ENCODE peak calls at places on chromosomes 1 and 21, in seven cellular contexts. Y, B, N, F, G, T and P are unnamed samples.

GRCh38 chr1:31663622-31664452 is 19.2 kb upstream of the PEF1 start:
- DNase-seq in F (peak), B (peak), N (peak), Y (peak), G (peak), T (peak), P (no peak)

GRCh38 chr1:32142446-32143301 is 34.8 kb downstream of the KPNA6 start:
- DNase-seq in N (no peak), F (no peak), G (no peak), T (peak), Y (peak), B (peak), P (peak)

GRCh38 chr1:30920827-30921226 is 12.3 kb upstream of the SDC3 start:
- DNase-seq in Y (no peak), G (no peak), T (no peak), F (no peak), N (no peak), B (no peak), P (peak)

GRCh38 chr1:172870901-172871606 is 179.7 kb downstream of the TNFSF18 start:
- DNase-seq in N (no peak), F (no peak), B (no peak), T (no peak), Y (no peak), G (peak), P (peak)

GRCh38 chr21:43307677-43308070 is 119.3 kb downstream of the SIK1 start:
- DNase-seq in T (no peak), N (no peak), B (no peak), G (no peak), F (no peak), Y (no peak), P (no peak)

GRCh38 chr1:103576065-103576464 is 4.7 kb downstream of the AMY2B start:
- DNase-seq in F (no peak), Y (no peak), N (no peak), B (no peak), G (peak), T (no peak), P (no peak)

GRCh38 chr1:16048573-16049189 is 5.1 kb downstream of the CLCNKB start:
- DNase-seq in F (peak), Y (peak), G (no peak), N (peak), T (peak), B (peak), P (no peak)

GRCh38 chr1:214523124-214523824 is 28.1 kb downstream of the PTPN14 start:
- DNase-seq in G (no peak), N (no peak), T (no peak), Y (no peak), B (no peak), F (no peak), P (no peak)

GRCh38 chr1:117587479-117588356 is 18.1 kb upstream of the TENT5C start:
- DNase-seq in N (no peak), G (no peak), B (no peak), Y (no peak), F (no peak), T (no peak), P (no peak)

GRCh38 chr1:179002552-179003345 is 22.9 kb upstream of the FAM20B start:
- DNase-seq in B (peak), F (peak), N (peak), G (peak), Y (peak), T (peak), P (peak)

GRCh38 chr1:150212070-150212469 is 23.8 kb downstream of the ANP32E start:
- DNase-seq in F (no peak), T (no peak), G (no peak), B (no peak), Y (no peak), N (no peak), P (no peak)

GRCh38 chr1:66571789-66572188 is 37.8 kb downstream of the SGIP1 start:
- DNase-seq in F (no peak), Y (no peak), G (no peak), B (no peak), T (no peak), N (no peak), P (peak)

GRCh38 chr1:160521554-160521953 is 1.5 kb downstream of the SLAMF6 start:
- DNase-seq in T (peak), B (no peak), F (no peak), N (no peak), Y (no peak), G (no peak), P (no peak)
- H3K4me3 ChIP-seq in T (peak), B (no peak), F (no peak), N (no peak), Y (no peak), G (peak), P (no peak)

GRCh38 chr1:3068400-3069361 is at the start of gene PRDM16:
- DNase-seq in F (peak), G (no peak), T (no peak), Y (peak), N (peak), B (peak), P (peak)

GRCh38 chr1:3070304-3070653 is 1.3 kb downstream of the PRDM16 start:
- DNase-seq in Y (no peak), N (peak), F (peak), B (no peak), G (no peak), T (no peak), P (no peak)

GRCh38 chr1:3067671-3068399 is 1.2 kb upstream of the PRDM16 start:
- DNase-seq in B (peak), Y (no peak), T (no peak), F (peak), N (peak), G (no peak), P (no peak)

GRCh38 chr1:3070654-3071506 is 1.9 kb downstream of the PRDM16 start:
- DNase-seq in F (peak), Y (no peak), N (peak), G (no peak), T (no peak), B (peak), P (no peak)

GRCh38 chr1:3069491-3070303 is 694 bp downstream of the PRDM16 start:
- DNase-seq in G (no peak), F (peak), T (no peak), N (peak), Y (peak), B (peak), P (peak)
- H2AFZ ChIP-seq in G (no peak), F (no peak), T (no peak), N (peak), Y (no peak), B (no peak), P (peak)

DNA sequence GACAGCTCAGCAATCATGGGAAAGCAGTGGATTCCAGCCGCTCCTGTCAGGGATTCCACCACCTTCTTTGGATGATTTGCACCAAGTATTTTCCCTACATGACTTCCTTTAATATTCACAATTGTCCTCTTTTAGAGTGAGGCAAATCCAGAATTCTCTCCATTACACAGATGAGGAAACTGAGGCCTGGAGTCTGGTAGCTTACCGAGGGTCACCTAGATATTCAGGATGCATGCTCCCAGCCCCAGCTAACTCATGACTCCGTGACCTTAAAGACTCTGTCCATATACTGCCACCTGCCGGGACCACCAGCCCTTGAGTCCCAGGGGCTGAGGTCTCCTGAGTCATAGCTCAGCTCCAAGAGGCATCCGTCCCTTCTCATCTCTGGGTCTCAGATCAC is 80.6 kb downstream of the CAPZB start:
- DNase-seq in B (no peak), Y (no peak), T (no peak), F (no peak), G (no peak), N (no peak), P (no peak)
- H3K27ac ChIP-seq in B (peak), Y (no peak), T (no peak), F (no peak), G (no peak), N (no peak), P (no peak)

GRCh38 chr1:207823531-207823879 is 71.7 kb downstream of the CD46 start:
- DNase-seq in T (no peak), F (no peak), B (no peak), N (no peak), G (no peak), Y (no peak), P (no peak)
- H3K4me3 ChIP-seq in T (peak), F (no peak), B (no peak), N (no peak), G (peak), Y (peak), P (no peak)

DNA sequence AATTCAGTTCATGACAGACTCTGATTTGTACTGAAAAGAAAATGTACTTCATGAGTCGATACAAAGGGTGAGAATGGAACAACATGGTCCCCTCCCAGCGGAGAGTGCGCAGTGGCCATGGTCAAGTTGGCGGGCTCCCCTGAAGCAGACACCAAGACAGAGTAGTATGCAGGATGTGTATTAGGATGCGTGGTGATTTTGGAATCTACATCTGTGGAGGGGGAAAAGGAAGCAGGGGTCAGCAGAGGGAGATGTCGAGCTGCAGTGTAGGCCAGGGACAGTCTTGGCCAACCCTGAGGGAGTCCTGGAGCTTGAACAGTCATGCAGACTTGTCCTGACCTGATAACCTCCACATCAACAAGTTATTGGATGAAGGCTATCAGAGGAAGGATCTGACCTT is 481.0 kb downstream of the OMA1 start:
- DNase-seq in Y (no peak), N (peak), F (peak), G (no peak), T (peak), B (peak), P (no peak)
- H2AFZ ChIP-seq in Y (no peak), N (no peak), F (no peak), G (no peak), T (no peak), B (no peak), P (no peak)

GRCh38 chr1:10109372-10109771 is 76.6 kb downstream of the UBE4B start:
- DNase-seq in F (no peak), T (no peak), B (no peak), G (no peak), Y (no peak), N (no peak), P (no peak)
- H3K27ac ChIP-seq in F (no peak), T (no peak), B (peak), G (no peak), Y (no peak), N (no peak), P (no peak)

GRCh38 chr21:41315726-41316125 is 875 bp upstream of the FAM3B start:
- DNase-seq in Y (no peak), N (no peak), G (no peak), T (no peak), F (no peak), B (no peak), P (no peak)

GRCh38 chr21:41318218-41318617 is 1.6 kb downstream of the FAM3B start:
- DNase-seq in Y (no peak), N (no peak), G (no peak), B (no peak), T (no peak), F (no peak), P (no peak)

GRCh38 chr21:41317458-41317857 is 857 bp downstream of the FAM3B start:
- DNase-seq in N (no peak), F (no peak), B (no peak), G (no peak), Y (no peak), T (no peak), P (no peak)

GRCh38 chr21:41316200-41316599 is 401 bp upstream of the FAM3B start:
- DNase-seq in B (no peak), F (no peak), T (no peak), Y (no peak), N (no peak), G (no peak), P (no peak)

DNA sequence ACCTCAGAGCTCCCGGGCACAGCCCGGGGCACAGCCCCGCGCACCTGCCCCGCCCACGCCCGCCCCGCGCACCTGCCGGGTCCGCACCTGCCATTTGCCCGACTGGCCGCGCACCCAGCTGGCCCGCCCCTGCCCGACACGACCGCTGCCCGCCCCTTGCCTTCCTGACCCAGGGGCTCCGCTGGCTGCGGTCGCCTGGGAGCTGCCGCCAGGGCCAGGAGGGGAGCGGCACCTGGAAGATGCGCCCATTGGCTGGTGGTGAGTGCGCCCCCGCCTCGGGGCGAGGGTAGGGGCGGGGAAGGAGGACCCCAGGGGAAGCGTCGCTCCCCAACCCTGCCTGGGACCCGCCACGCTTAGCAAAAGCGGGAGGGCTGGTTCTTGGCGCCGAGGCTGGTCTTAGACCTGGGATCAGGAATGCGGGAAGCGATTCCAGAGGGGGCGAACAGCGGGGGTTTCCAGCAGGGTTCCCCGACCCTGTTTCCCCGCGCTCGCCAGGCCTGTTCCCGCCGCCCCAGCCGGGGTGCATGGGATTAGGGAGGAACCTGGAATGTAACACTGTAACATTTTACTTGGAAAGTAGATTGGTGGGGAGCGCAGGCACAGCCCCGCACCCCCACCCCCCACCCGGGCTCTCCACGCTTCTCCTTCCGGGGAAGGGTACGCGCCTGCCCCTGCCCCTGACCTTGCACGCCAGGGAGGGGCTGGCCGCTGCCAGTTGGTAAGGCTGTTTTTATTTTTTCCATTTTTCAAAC is at the start of gene FAM3B:
- DNase-seq in F (peak), N (peak), B (peak), Y (no peak), G (no peak), T (no peak), P (no peak)
- H3K4me3 ChIP-seq in F (peak), N (peak), B (peak), Y (no peak), G (no peak), T (no peak), P (no peak)